ENCODE peak calls at places on chromosomes 16 and 17, in five cellular contexts. Q is IMR-90, U is PC-3, P is aorta, M is A549. W is an unnamed sample. For H3K9me3, the result is how much of the 10 kb centered on the place peaks cover.

GRCh38 chr17:2423271-2423670 is 22.4 kb upstream of the MNT start:
- DNase-seq in Q (no peak), U (no peak), P (no peak), M (no peak), W (no peak)

GRCh38 chr17:44907696-44908470 is 7.4 kb downstream of the GFAP start:
- DNase-seq in Q (no peak), U (no peak), P (peak), M (no peak), W (no peak)

GRCh38 chr17:58335779-58336455 is 7.3 kb upstream of the TSPOAP1 start:
- DNase-seq in Q (no peak), U (peak), P (peak), M (no peak), W (peak)

GRCh38 chr17:48373130-48373844 is 56.7 kb downstream of the SKAP1 start:
- DNase-seq in Q (no peak), U (no peak), P (no peak), M (no peak), W (no peak)

GRCh38 chr17:1455291-1455747 is 713 bp downstream of the CRK start:
- DNase-seq in Q (peak), U (peak), P (peak), M (peak), W (peak)

GRCh38 chr16:75263963-75264445 is 12.6 kb upstream of the BCAR1 start:
- DNase-seq in Q (no peak), U (peak), P (no peak), M (no peak), W (peak)

GRCh38 chr17:47899643-47900042 is 3.6 kb downstream of the SP2 start:
- DNase-seq in Q (no peak), U (no peak), P (peak), M (no peak), W (no peak)

GRCh38 chr16:15704545-15704987 is 54.5 kb downstream of the NDE1 start:
- DNase-seq in Q (peak), U (peak), P (peak), M (peak), W (peak)

GRCh38 chr17:47205419-47205963 is 3.7 kb upstream of the MYL4 start:
- DNase-seq in Q (peak), U (no peak), P (no peak), M (no peak), W (peak)

GRCh38 chr17:56600246-56600645 is 6.7 kb downstream of the NOG start:
- DNase-seq in Q (no peak), U (no peak), P (no peak), M (no peak), W (no peak)

GRCh38 chr16:5027086-5027485 is 6.6 kb downstream of the NAGPA start:
- DNase-seq in Q (no peak), U (no peak), P (peak), M (no peak), W (no peak)

GRCh38 chr17:75927286-75927922 is 13.4 kb downstream of the FBF1 start:
- DNase-seq in Q (no peak), U (no peak), P (no peak), M (peak), W (no peak)

GRCh38 chr17:74227271-74227670 is 13.9 kb downstream of the TTYH2 start:
- DNase-seq in Q (no peak), U (no peak), P (no peak), M (no peak), W (no peak)

GRCh38 chr16:6684076-6684673 is 648.5 kb upstream of the RBFOX1 start:
- DNase-seq in Q (no peak), U (peak), P (no peak), M (peak), W (peak)

GRCh38 chr16:11989238-11990160 is 13.0 kb downstream of the SNX29 start:
- DNase-seq in Q (no peak), U (no peak), P (no peak), M (no peak), W (no peak)

GRCh38 chr17:19369107-19369778 is 6.7 kb upstream of the B9D1 start:
- DNase-seq in Q (no peak), U (no peak), P (peak), M (no peak), W (no peak)

GRCh38 chr16:3193221-3194212 is 5.5 kb downstream of the OR1F1 start:
- DNase-seq in Q (no peak), U (peak), P (no peak), M (peak), W (no peak)

GRCh38 chr16:3189869-3190268 is 1.9 kb downstream of the OR1F1 start:
- DNase-seq in Q (no peak), U (no peak), P (no peak), M (no peak), W (no peak)

GRCh38 chr16:3194792-3195191 is 6.8 kb downstream of the OR1F1 start:
- DNase-seq in Q (no peak), U (no peak), P (no peak), M (no peak), W (no peak)

GRCh38 chr16:3190949-3191353 is 2.9 kb downstream of the OR1F1 start:
- DNase-seq in Q (no peak), U (no peak), P (no peak), M (no peak), W (no peak)

DNA sequence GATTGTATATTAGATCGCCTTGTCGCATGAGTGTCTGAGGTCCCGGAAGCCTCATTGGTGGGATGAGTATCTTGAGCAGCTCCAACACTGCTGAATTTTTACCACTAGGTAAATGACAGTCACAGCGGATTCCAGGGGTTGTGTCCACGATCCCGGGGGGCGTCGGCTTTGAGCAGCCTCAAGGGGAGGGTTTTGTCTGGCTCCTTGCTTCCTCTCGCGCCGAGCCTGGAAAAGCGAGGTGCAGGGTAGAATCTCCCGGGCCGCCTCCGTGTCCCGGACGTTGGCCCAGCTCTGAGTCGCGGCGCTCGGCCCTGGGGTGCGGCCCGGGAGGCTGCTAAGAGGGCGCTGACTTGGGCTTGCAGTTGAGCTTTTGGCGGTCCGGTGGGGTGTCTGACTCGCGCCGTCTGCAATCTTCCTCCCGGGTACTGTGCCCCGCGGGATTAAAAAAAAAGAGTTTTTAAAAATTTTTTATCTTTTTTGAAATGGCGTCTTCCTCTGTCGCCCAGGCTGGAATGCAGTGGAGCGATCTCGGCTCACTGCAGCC is 4.5 kb downstream of the OR1F1 start:
- DNase-seq in Q (no peak), U (no peak), P (no peak), M (no peak), W (no peak)
- H3K9me3 ChIP-seq in Q (under half), U (under half), P (under half), M (under half), W (under half)

DNA sequence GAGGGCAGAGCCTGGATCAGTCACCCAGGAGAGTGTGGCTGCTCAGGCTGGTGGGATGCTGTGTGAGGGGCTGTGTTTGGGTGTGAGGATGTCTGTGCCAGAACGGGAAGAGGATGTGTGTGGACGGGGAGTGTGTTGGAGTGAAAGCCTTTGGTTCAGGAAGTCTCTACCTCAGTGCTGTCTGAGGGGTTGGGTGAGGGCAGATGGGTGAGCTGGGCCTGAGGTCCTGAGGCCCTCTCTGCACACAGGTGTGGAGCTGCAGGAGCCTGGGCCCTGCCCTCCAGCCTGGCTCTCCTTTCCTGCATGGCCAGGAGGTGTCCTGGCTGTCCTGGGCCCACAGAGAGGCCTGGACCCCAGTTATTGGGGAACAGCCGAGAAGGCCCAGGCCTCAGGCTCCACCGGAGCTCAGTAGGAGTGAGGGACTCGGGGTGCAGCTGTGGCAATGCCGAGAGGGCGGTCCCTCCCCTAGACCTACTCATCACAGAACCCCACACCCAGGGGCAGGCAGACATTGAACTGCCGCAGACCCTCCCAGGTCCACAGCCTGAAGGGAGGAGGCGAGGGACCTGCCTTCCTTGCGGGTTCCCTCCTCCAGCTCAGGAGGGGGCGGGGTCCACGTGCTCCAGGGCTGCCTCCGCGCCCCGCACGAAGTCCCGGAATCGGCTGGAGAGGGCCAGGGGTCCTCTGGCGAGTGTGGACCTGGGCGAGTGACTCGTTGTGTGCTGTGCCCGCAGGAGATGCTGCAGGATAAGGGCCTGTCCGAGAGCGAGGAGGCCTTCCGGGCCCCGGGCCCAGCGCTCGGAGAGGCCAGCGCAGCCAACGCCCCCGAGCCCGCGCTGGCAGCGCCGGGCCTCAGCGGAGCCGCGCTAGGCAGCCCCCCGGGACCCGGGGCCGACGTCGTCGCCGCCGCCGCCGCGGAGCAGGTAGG is 3.8 kb downstream of the TBX4 start:
- DNase-seq in Q (no peak), U (no peak), P (no peak), M (no peak), W (no peak)
- H3K9me3 ChIP-seq in Q (under half), U (under half), P (under half), M (under half), W (under half)

DNA sequence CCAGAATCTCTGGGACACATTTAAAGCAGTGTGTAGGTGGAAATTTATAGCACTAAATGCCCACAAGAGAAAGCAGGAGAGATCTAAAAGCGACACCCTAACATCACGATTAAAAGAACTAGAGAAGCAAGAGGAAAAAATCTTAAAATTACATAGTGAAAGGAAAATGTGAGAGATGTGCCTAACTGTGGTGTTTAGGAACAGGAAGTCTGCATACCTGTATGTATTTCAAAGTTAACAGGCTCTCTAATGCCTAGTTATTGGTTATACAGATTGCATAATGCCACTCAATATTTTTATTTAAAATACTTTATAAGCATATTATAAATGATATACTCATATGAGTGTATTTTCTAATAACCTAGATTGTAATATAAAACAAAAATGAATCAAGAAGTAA is 25.9 kb downstream of the ZNF267 start:
- DNase-seq in Q (no peak), U (no peak), P (no peak), M (no peak), W (no peak)
- H3K9me3 ChIP-seq in Q (under half), U (under half), P (under half), M (half or more), W (under half)

GRCh38 chr17:51833045-51833444 is 325.5 kb downstream of the CA10 start:
- DNase-seq in Q (no peak), U (no peak), P (no peak), M (no peak), W (no peak)
- H3K9me3 ChIP-seq in Q (under half), U (under half), P (under half), M (under half), W (under half)

GRCh38 chr16:35730251-35730650 is 2270.8 kb downstream of the TP53TG3F start:
- DNase-seq in Q (no peak), U (no peak), P (no peak), M (no peak), W (no peak)

GRCh38 chr16:35733971-35734702 is 2274.7 kb downstream of the TP53TG3F start:
- DNase-seq in Q (no peak), U (no peak), P (no peak), M (no peak), W (no peak)

GRCh38 chr16:35733278-35733965 is 2274.0 kb downstream of the TP53TG3F start:
- DNase-seq in Q (no peak), U (no peak), P (no peak), M (no peak), W (no peak)

GRCh38 chr16:35732046-35732810 is 2272.8 kb downstream of the TP53TG3F start:
- DNase-seq in Q (no peak), U (no peak), P (no peak), M (no peak), W (no peak)

GRCh38 chr16:35731341-35732040 is 2272.1 kb downstream of the TP53TG3F start:
- DNase-seq in Q (no peak), U (no peak), P (no peak), M (no peak), W (no peak)
- H3K9me3 ChIP-seq in Q (under half), U (under half), P (under half), M (under half), W (under half)

DNA sequence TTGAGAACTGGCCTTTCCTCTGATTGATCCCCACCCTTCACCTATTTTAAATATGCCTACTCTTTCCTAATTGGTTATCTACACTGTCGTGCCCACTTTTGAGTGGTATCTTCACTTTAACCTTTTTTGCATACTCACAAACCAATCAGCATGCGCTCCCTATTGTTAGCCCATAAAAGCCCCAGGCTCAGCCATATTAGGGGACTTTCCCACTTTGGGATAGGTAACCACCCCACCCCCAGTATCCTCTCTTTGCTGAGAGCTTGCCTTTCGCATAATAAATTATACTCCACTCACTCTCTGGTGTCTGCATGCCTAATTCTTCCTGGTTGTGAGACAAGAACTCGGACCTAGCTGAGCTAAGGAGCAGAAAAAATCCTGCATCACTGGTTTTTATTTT is 59.5 kb upstream of the NOL11 start:
- DNase-seq in Q (no peak), U (no peak), P (no peak), M (no peak), W (no peak)
- H3K9me3 ChIP-seq in Q (under half), U (under half), P (under half), M (under half), W (under half)

W was measured in MG63.